ENCODE peak calls at places on chromosomes 6 and 20, in ten cellular contexts. One of them, this sample, is unnamed.

GRCh38 chr6:25601797-25602679 is 50.0 kb upstream of the SCGN start:
- DNase-seq in substantia nigra: no peak
- DNase-seq in left lung: no peak
- DNase-seq in hypothalamus: no peak
- DNase-seq in NCI-H1105: peak
- DNase-seq in heart left ventricle: no peak
- DNase-seq in NCI-H1092 treated with DMSO at 0.1 percent for 48 hours: peak
- DNase-seq in activated CD8-positive, alpha-beta memory T cell treated with anti-CD3 and anti-CD28 coated beads for 1 hour: no peak
- DNase-seq in tibial artery: no peak
- DNase-seq in SW 1271: no peak
- DNase-seq in this sample: no peak

GRCh38 chr6:14910692-14911547 is 334.9 kb upstream of the JARID2 start:
- DNase-seq in NCI-H1092 treated with DMSO at 0.1 percent for 48 hours: no peak
- DNase-seq in NCI-H1105: no peak
- DNase-seq in SW 1271: no peak
- DNase-seq in left lung: peak
- DNase-seq in heart left ventricle: peak
- DNase-seq in tibial artery: peak
- DNase-seq in substantia nigra: peak
- DNase-seq in activated CD8-positive, alpha-beta memory T cell treated with anti-CD3 and anti-CD28 coated beads for 1 hour: no peak
- DNase-seq in hypothalamus: no peak
- DNase-seq in this sample: no peak

GRCh38 chr6:12232339-12232738 is 57.8 kb upstream of the EDN1 start:
- DNase-seq in tibial artery: no peak
- DNase-seq in hypothalamus: no peak
- DNase-seq in NCI-H1092 treated with DMSO at 0.1 percent for 48 hours: no peak
- DNase-seq in SW 1271: no peak
- DNase-seq in heart left ventricle: no peak
- DNase-seq in left lung: no peak
- DNase-seq in activated CD8-positive, alpha-beta memory T cell treated with anti-CD3 and anti-CD28 coated beads for 1 hour: no peak
- DNase-seq in NCI-H1105: no peak
- DNase-seq in substantia nigra: no peak
- DNase-seq in this sample: no peak

GRCh38 chr20:14264869-14265268 is 72.5 kb downstream of the FLRT3 start:
- DNase-seq in activated CD8-positive, alpha-beta memory T cell treated with anti-CD3 and anti-CD28 coated beads for 1 hour: no peak
- DNase-seq in hypothalamus: no peak
- DNase-seq in left lung: no peak
- DNase-seq in SW 1271: no peak
- DNase-seq in heart left ventricle: no peak
- DNase-seq in tibial artery: no peak
- DNase-seq in substantia nigra: no peak
- DNase-seq in NCI-H1105: no peak
- DNase-seq in NCI-H1092 treated with DMSO at 0.1 percent for 48 hours: peak
- DNase-seq in this sample: no peak

GRCh38 chr6:25301358-25301757 is 22.2 kb downstream of the CARMIL1 start:
- DNase-seq in SW 1271: no peak
- DNase-seq in substantia nigra: no peak
- DNase-seq in tibial artery: no peak
- DNase-seq in hypothalamus: no peak
- DNase-seq in NCI-H1105: no peak
- DNase-seq in heart left ventricle: no peak
- DNase-seq in activated CD8-positive, alpha-beta memory T cell treated with anti-CD3 and anti-CD28 coated beads for 1 hour: no peak
- DNase-seq in NCI-H1092 treated with DMSO at 0.1 percent for 48 hours: no peak
- DNase-seq in left lung: no peak
- DNase-seq in this sample: no peak

GRCh38 chr6:169738972-169739529 is 12.3 kb downstream of the DYNLT2 start:
- DNase-seq in heart left ventricle: no peak
- DNase-seq in SW 1271: no peak
- DNase-seq in NCI-H1105: peak
- DNase-seq in NCI-H1092 treated with DMSO at 0.1 percent for 48 hours: peak
- DNase-seq in substantia nigra: no peak
- DNase-seq in activated CD8-positive, alpha-beta memory T cell treated with anti-CD3 and anti-CD28 coated beads for 1 hour: no peak
- DNase-seq in left lung: no peak
- DNase-seq in tibial artery: no peak
- DNase-seq in hypothalamus: no peak
- DNase-seq in this sample: no peak

GRCh38 chr6:15001511-15001910 is 244.4 kb upstream of the JARID2 start:
- DNase-seq in NCI-H1092 treated with DMSO at 0.1 percent for 48 hours: no peak
- DNase-seq in activated CD8-positive, alpha-beta memory T cell treated with anti-CD3 and anti-CD28 coated beads for 1 hour: no peak
- DNase-seq in NCI-H1105: no peak
- DNase-seq in left lung: no peak
- DNase-seq in substantia nigra: no peak
- DNase-seq in SW 1271: no peak
- DNase-seq in heart left ventricle: no peak
- DNase-seq in tibial artery: no peak
- DNase-seq in hypothalamus: no peak
- DNase-seq in this sample: no peak

GRCh38 chr6:116136373-116136772 is 10.4 kb upstream of the COL10A1 start:
- DNase-seq in substantia nigra: no peak
- DNase-seq in activated CD8-positive, alpha-beta memory T cell treated with anti-CD3 and anti-CD28 coated beads for 1 hour: no peak
- DNase-seq in SW 1271: no peak
- DNase-seq in tibial artery: no peak
- DNase-seq in NCI-H1105: no peak
- DNase-seq in left lung: no peak
- DNase-seq in hypothalamus: no peak
- DNase-seq in NCI-H1092 treated with DMSO at 0.1 percent for 48 hours: no peak
- DNase-seq in heart left ventricle: no peak
- DNase-seq in this sample: no peak

GRCh38 chr20:41163821-41164220 is 26.5 kb downstream of the PLCG1 start:
- DNase-seq in activated CD8-positive, alpha-beta memory T cell treated with anti-CD3 and anti-CD28 coated beads for 1 hour: no peak
- DNase-seq in heart left ventricle: no peak
- DNase-seq in substantia nigra: no peak
- DNase-seq in tibial artery: no peak
- DNase-seq in NCI-H1092 treated with DMSO at 0.1 percent for 48 hours: no peak
- DNase-seq in left lung: no peak
- DNase-seq in NCI-H1105: no peak
- DNase-seq in SW 1271: no peak
- DNase-seq in hypothalamus: no peak
- DNase-seq in this sample: no peak

GRCh38 chr6:136225496-136225895 is 24.6 kb downstream of the MTFR2 start:
- DNase-seq in activated CD8-positive, alpha-beta memory T cell treated with anti-CD3 and anti-CD28 coated beads for 1 hour: no peak
- DNase-seq in NCI-H1105: no peak
- DNase-seq in SW 1271: no peak
- DNase-seq in hypothalamus: no peak
- DNase-seq in NCI-H1092 treated with DMSO at 0.1 percent for 48 hours: no peak
- DNase-seq in heart left ventricle: no peak
- DNase-seq in substantia nigra: no peak
- DNase-seq in tibial artery: no peak
- DNase-seq in left lung: no peak
- DNase-seq in this sample: no peak

GRCh38 chr6:46949662-46950280 is 28.0 kb upstream of the ADGRF5 start:
- DNase-seq in substantia nigra: no peak
- DNase-seq in tibial artery: peak
- DNase-seq in activated CD8-positive, alpha-beta memory T cell treated with anti-CD3 and anti-CD28 coated beads for 1 hour: no peak
- DNase-seq in NCI-H1105: no peak
- DNase-seq in hypothalamus: no peak
- DNase-seq in heart left ventricle: peak
- DNase-seq in left lung: peak
- DNase-seq in NCI-H1092 treated with DMSO at 0.1 percent for 48 hours: no peak
- DNase-seq in SW 1271: no peak
- DNase-seq in this sample: no peak